ENCODE peak calls at places on chromosomes 16 and 17, in four cellular contexts. S, H, I and W are unnamed samples.

GRCh38 chr17:18143044-18143936 is 34.7 kb downstream of the MYO15A start:
- DNase-seq in S (peak), H (no peak), I (no peak), W (peak)

GRCh38 chr16:89711601-89712475 is 8.9 kb downstream of the VPS9D1 start:
- DNase-seq in S (peak), H (peak), I (peak), W (peak)

GRCh38 chr17:42402121-42402516 is 13.9 kb upstream of the STAT3 start:
- DNase-seq in S (no peak), H (no peak), I (no peak), W (no peak)

GRCh38 chr17:41539979-41540701 is 12.0 kb upstream of the KRT19 start:
- DNase-seq in S (no peak), H (peak), I (no peak), W (no peak)

GRCh38 chr17:45640141-45640850 is 143.8 kb upstream of the CRHR1 start:
- DNase-seq in S (peak), H (peak), I (peak), W (peak)

GRCh38 chr17:61591930-61592329 is 911 bp upstream of the NACA2 start:
- DNase-seq in S (no peak), H (no peak), I (no peak), W (no peak)

GRCh38 chr16:78310990-78311561 is 211.6 kb downstream of the WWOX start:
- DNase-seq in S (no peak), H (peak), I (no peak), W (no peak)

GRCh38 chr16:2033057-2033911 is 6.6 kb downstream of the NHERF2 start:
- DNase-seq in S (peak), H (peak), I (no peak), W (peak)

GRCh38 chr17:57622327-57622885 is 122.7 kb downstream of the CCDC182 start:
- DNase-seq in S (no peak), H (no peak), I (no peak), W (no peak)

GRCh38 chr16:67281536-67282446 is 2.5 kb downstream of the PLEKHG4 start:
- DNase-seq in S (no peak), H (no peak), I (no peak), W (no peak)

GRCh38 chr17:82112181-82112865 is 14.3 kb upstream of the FASN start:
- DNase-seq in S (no peak), H (peak), I (no peak), W (no peak)

GRCh38 chr16:52597772-52598483 is 51.0 kb upstream of the TOX3 start:
- DNase-seq in S (no peak), H (no peak), I (no peak), W (no peak)

GRCh38 chr17:7862692-7863437 is 5.1 kb downstream of the CYB5D1 start:
- DNase-seq in S (peak), H (peak), I (no peak), W (peak)

GRCh38 chr16:3073448-3073847 is 8.0 kb downstream of the IL32 start:
- DNase-seq in S (no peak), H (no peak), I (no peak), W (no peak)

GRCh38 chr16:3674513-3675295 is 20.2 kb downstream of the DNASE1 start:
- DNase-seq in S (no peak), H (no peak), I (no peak), W (no peak)

GRCh38 chr16:80288616-80289015 is 252.2 kb upstream of the DYNLRB2 start:
- DNase-seq in S (no peak), H (no peak), I (no peak), W (no peak)

GRCh38 chr16:77962689-77963088 is 59.7 kb upstream of the CLEC3A start:
- DNase-seq in S (no peak), H (no peak), I (no peak), W (no peak)

GRCh38 chr17:41324180-41325075 is 8.9 kb upstream of the KRTAP17-1 start:
- DNase-seq in S (peak), H (no peak), I (no peak), W (peak)